ENCODE peak calls at places on chromosomes 4 and X, in six cellular contexts. T, U, W, Y, N and D are unnamed samples.

GRCh38 chr4:112633477-112634235 is 3.1 kb downstream of the ZGRF1 start:
- DNase-seq in Y (no peak), N (no peak), U (no peak), W (no peak), T (peak; percentile 70), D (no peak)

GRCh38 chr4:1502976-1503375 is 96.7 kb upstream of the NKX1-1 start:
- DNase-seq in T (no peak), U (no peak), Y (no peak), W (no peak), N (peak; percentile 5), D (no peak)

GRCh38 chr4:113637363-113637762 is 124.2 kb downstream of the CAMK2D start:
- DNase-seq in T (peak; percentile 87), W (no peak), Y (no peak), U (no peak), N (no peak), D (no peak)

GRCh38 chr4:6747690-6748068 is 31.7 kb downstream of the BLOC1S4 start:
- DNase-seq in N (no peak), Y (no peak), W (no peak), U (peak; percentile 69), T (no peak), D (no peak)

GRCh38 chrX:2388669-2389068 is 112.1 kb downstream of the DHRSX start:
- DNase-seq in T (no peak), W (no peak), U (no peak), N (no peak), Y (no peak), D (no peak)

GRCh38 chr4:13218316-13218958 is 265.7 kb downstream of the RAB28 start:
- DNase-seq in Y (no peak), U (no peak), T (peak; percentile 10), W (no peak), N (no peak), D (no peak)

GRCh38 chr4:177190995-177191568 is 118.6 kb upstream of the NEIL3 start:
- DNase-seq in Y (no peak), T (peak; percentile 53), U (no peak), W (no peak), N (no peak), D (no peak)

GRCh38 chrX:140572724-140573123 is 67.9 kb upstream of the SOX3 start:
- DNase-seq in T (peak; percentile 27), W (no peak), Y (peak; percentile 10), U (peak; percentile 55), N (peak; percentile 47), D (no peak)

GRCh38 chrX:16484338-16484737 is 165.6 kb upstream of the S100G start:
- DNase-seq in U (peak; percentile 42), W (no peak), Y (no peak), T (peak; percentile 73), N (peak; percentile 23), D (no peak)

GRCh38 chr4:124449881-124450280 is 262.7 kb downstream of the ANKRD50 start:
- DNase-seq in W (no peak), T (no peak), U (no peak), N (no peak), Y (no peak), D (no peak)

GRCh38 chr4:75714681-75715080 is 9.7 kb upstream of the USO1 start:
- DNase-seq in Y (no peak), T (no peak), U (no peak), N (no peak), W (no peak), D (no peak)

GRCh38 chrX:48278958-48279357 is 23.8 kb downstream of the SSX1 start:
- DNase-seq in N (no peak), U (no peak), Y (peak; percentile 63), T (peak; percentile 3), W (no peak), D (no peak)

GRCh38 chr4:111869339-111869738 is 275.9 kb upstream of the FAM241A start:
- DNase-seq in U (no peak), N (no peak), T (no peak), Y (no peak), W (no peak), D (no peak)

GRCh38 chr4:37812713-37813112 is 13.8 kb upstream of the PGM2 start:
- DNase-seq in U (no peak), Y (no peak), T (peak; percentile 64), N (no peak), W (no peak), D (no peak)

GRCh38 chr4:795726-796119 is 30.2 kb downstream of the CPLX1 start:
- DNase-seq in T (no peak), U (no peak), W (no peak), N (no peak), Y (no peak), D (no peak)

GRCh38 chrX:11750051-11750450 is 8.0 kb upstream of the MSL3 start:
- DNase-seq in W (no peak), U (no peak), N (no peak), T (no peak), Y (no peak), D (no peak)

GRCh38 chr4:78710536-78710935 is 65.6 kb upstream of the BMP2K start:
- DNase-seq in W (no peak), T (no peak), Y (no peak), N (no peak), U (no peak), D (no peak)

GRCh38 chr4:56410247-56410646 is 23.0 kb upstream of the AASDH start:
- DNase-seq in T (peak; percentile 98), W (no peak), Y (peak; percentile 78), N (peak; percentile 36), U (peak; percentile 36), D (no peak)

GRCh38 chr4:57039345-57039744 is 60.6 kb downstream of the POLR2B start:
- DNase-seq in U (no peak), W (no peak), Y (no peak), N (no peak), T (peak; percentile 29), D (no peak)

GRCh38 chr4:134677209-134677814 is 475.7 kb upstream of the PABPC4L start:
- DNase-seq in N (no peak), Y (no peak), U (no peak), T (no peak), W (no peak), D (no peak)

GRCh38 chr4:154958621-154959358 is 177.7 kb downstream of the RBM46 start:
- DNase-seq in U (no peak), N (peak; percentile 46), T (peak; percentile 69), W (peak; percentile 69), Y (peak; percentile 61), D (no peak)

GRCh38 chr4:90190510-90190909 is 63.3 kb downstream of the CCSER1 start:
- DNase-seq in U (no peak), Y (no peak), W (no peak), T (no peak), N (no peak), D (no peak)

GRCh38 chr4:62709618-62710252 is 1509.6 kb downstream of the ADGRL3 start:
- DNase-seq in Y (no peak), W (no peak), T (peak; percentile 35), N (no peak), U (no peak), D (no peak)

GRCh38 chr4:143203577-143203976 is 18.9 kb downstream of the USP38 start:
- DNase-seq in W (no peak), U (no peak), Y (no peak), N (no peak), T (no peak), D (no peak)

GRCh38 chr4:143202824-143203223 is 18.1 kb downstream of the USP38 start:
- DNase-seq in T (peak; percentile 35), W (no peak), N (no peak), U (no peak), Y (no peak), D (no peak)

GRCh38 chr4:143207555-143207954 is 22.8 kb downstream of the USP38 start:
- DNase-seq in U (no peak), T (peak; percentile 45), N (no peak), Y (no peak), W (no peak), D (no peak)
- TF ChIP-seq CTCF in U (no peak), T (peak; percentile 39), N (peak; percentile 62), Y (peak; percentile 44), W (peak; percentile 66), D (peak; percentile 46)

DNA sequence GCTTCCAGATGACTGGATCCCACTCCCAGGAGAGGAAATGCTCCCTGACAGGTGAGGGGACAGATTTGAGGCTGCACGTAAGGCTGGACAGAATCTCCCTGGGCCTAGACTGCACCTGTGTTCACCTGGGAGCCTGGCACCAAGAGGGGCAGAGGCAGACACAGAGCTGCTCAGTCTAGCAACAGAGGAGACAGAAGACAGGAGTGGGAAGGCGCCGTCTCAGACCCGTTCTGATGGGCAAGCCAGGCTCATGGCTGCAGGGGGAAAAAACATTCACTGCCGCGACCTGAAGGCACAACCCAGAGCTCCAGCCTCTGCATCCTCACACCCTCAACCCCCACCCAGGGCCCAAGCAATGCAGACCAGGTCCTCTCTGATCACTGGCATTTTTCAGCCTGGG is 16.8 kb downstream of the BCAP31 start:
- DNase-seq in Y (no peak), W (no peak), T (no peak), U (no peak), N (no peak), D (no peak)
- H3K27ac ChIP-seq in Y (no peak overlapping the region), W (peak overlapping the region; percentile 85), T (no peak overlapping the region), U (no peak overlapping the region), N (no peak overlapping the region), D (peak overlapping the region; percentile 73)

GRCh38 chr4:71538528-71538927 is 199.7 kb downstream of the SLC4A4 start:
- DNase-seq in T (no peak), W (no peak), U (no peak), N (peak; percentile 23), Y (no peak), D (no peak)

GRCh38 chr4:71541541-71541940 is 202.7 kb downstream of the SLC4A4 start:
- DNase-seq in Y (no peak), U (no peak), N (no peak), T (no peak), W (no peak), D (no peak)

GRCh38 chr4:71537551-71538065 is 198.8 kb downstream of the SLC4A4 start:
- DNase-seq in Y (no peak), U (no peak), W (no peak), N (no peak), T (peak; percentile 11), D (no peak)

GRCh38 chr4:71545168-71545567 is 206.3 kb downstream of the SLC4A4 start:
- DNase-seq in W (no peak), T (no peak), Y (no peak), N (no peak), U (no peak), D (no peak)

GRCh38 chr4:71540749-71541269 is 202.0 kb downstream of the SLC4A4 start:
- DNase-seq in W (no peak), N (no peak), Y (no peak), T (peak; percentile 40), U (no peak), D (no peak)
- TF ChIP-seq CTCF in W (no peak), N (no peak), Y (no peak), T (peak; percentile 19), U (no peak), D (no peak)

GRCh38 chrX:130878350-130879341 is 24.4 kb downstream of the ENOX2 start:
- DNase-seq in Y (no peak), T (peak; percentile 93), W (no peak), N (peak; percentile 71), U (peak; percentile 45), D (no peak)

GRCh38 chrX:130885508-130885907 is 17.5 kb downstream of the ENOX2 start:
- DNase-seq in Y (no peak), U (no peak), N (no peak), W (no peak), T (no peak), D (no peak)

GRCh38 chrX:130887392-130887791 is 15.6 kb downstream of the ENOX2 start:
- DNase-seq in N (no peak), U (no peak), Y (no peak), W (no peak), T (no peak), D (no peak)

GRCh38 chrX:130885996-130886395 is 17.0 kb downstream of the ENOX2 start:
- DNase-seq in W (no peak), T (no peak), Y (no peak), U (no peak), N (no peak), D (no peak)

GRCh38 chrX:130884627-130885026 is 18.4 kb downstream of the ENOX2 start:
- DNase-seq in U (no peak), N (no peak), W (no peak), T (no peak), Y (no peak), D (no peak)
- H3K27ac ChIP-seq in U (no peak overlapping the region), N (no peak overlapping the region), W (no peak overlapping the region), T (no peak overlapping the region), Y (no peak overlapping the region), D (no peak overlapping the region)